ENCODE peak calls at places on chromosome 5, in ten cellular contexts. Y, E, H, G, J, S, U, I, N and M are unnamed samples.

GRCh38 chr5:143241892-143242291 is 161.6 kb downstream of the NR3C1 start:
- DNase-seq in Y (no peak), E (no peak), H (no peak), G (no peak), J (no peak), S (no peak), U (no peak), I (no peak), N (no peak), M (no peak)

GRCh38 chr5:55226934-55227737 is at the start of gene MCIDAS:
- DNase-seq in Y (peak; percentile 31), E (peak; percentile 84), H (peak; percentile 80), G (no peak), J (no peak), S (no peak), U (peak; percentile 93), I (no peak), N (peak; percentile 64), M (peak; percentile 60)

GRCh38 chr5:135735831-135736230 is 98.6 kb upstream of the SLC25A48 start:
- DNase-seq in Y (no peak), E (no peak), H (no peak), G (no peak), J (no peak), S (no peak), U (no peak), I (no peak), N (no peak), M (no peak)

GRCh38 chr5:164597293-164597900 is 1092.0 kb downstream of the MAT2B start:
- DNase-seq in Y (no peak), E (peak; percentile 52), H (no peak), G (no peak), J (no peak), S (no peak), U (peak; percentile 57), I (no peak), N (no peak), M (peak; percentile 30)

GRCh38 chr5:93915142-93915553 is 173.7 kb upstream of the POU5F2 start:
- DNase-seq in Y (no peak), E (peak; percentile 67), H (no peak), G (no peak), J (no peak), S (no peak), U (peak; percentile 70), I (no peak), N (peak; percentile 54), M (peak; percentile 54)

GRCh38 chr5:4576161-4576748 is 563.9 kb upstream of the ADAMTS16 start:
- DNase-seq in Y (no peak), E (no peak), H (no peak), G (no peak), J (no peak), S (no peak), U (no peak), I (no peak), N (no peak), M (no peak)

GRCh38 chr5:60519372-60519771 is 180.6 kb downstream of the DEPDC1B start:
- DNase-seq in Y (no peak), E (no peak), H (no peak), G (no peak), J (no peak), S (no peak), U (no peak), I (no peak), N (no peak), M (no peak)

GRCh38 chr5:103258957-103259704 is 568 bp downstream of the MACIR start:
- DNase-seq in Y (peak; percentile 53), E (peak; percentile 73), H (peak; percentile 94), G (peak; percentile 74), J (peak; percentile 30), S (no peak), U (peak; percentile 79), I (peak; percentile 36), N (no peak), M (peak; percentile 83)

GRCh38 chr5:57171818-57172465 is 1.9 kb upstream of the GPBP1 start:
- DNase-seq in Y (no peak), E (peak; percentile 42), H (no peak), G (no peak), J (no peak), S (no peak), U (no peak), I (no peak), N (no peak), M (peak; percentile 71)

GRCh38 chr5:84213212-84213611 is 171.5 kb downstream of the EDIL3 start:
- DNase-seq in Y (no peak), E (no peak), H (no peak), G (no peak), J (no peak), S (no peak), U (no peak), I (no peak), N (no peak), M (no peak)

GRCh38 chr5:37774912-37775483 is 64.8 kb downstream of the GDNF start:
- DNase-seq in Y (no peak), E (peak; percentile 47), H (no peak), G (no peak), J (no peak), S (no peak), U (peak; percentile 24), I (no peak), N (peak; percentile 36), M (peak; percentile 61)

GRCh38 chr5:151570512-151571269 is 20.4 kb downstream of the FAT2 start:
- DNase-seq in Y (no peak), E (no peak), H (no peak), G (no peak), J (no peak), S (no peak), U (no peak), I (no peak), N (peak; percentile 45), M (no peak)

GRCh38 chr5:80963966-80964481 is 3.9 kb downstream of the RASGRF2 start:
- DNase-seq in Y (no peak), E (no peak), H (no peak), G (no peak), J (no peak), S (no peak), U (no peak), I (no peak), N (no peak), M (no peak)

GRCh38 chr5:167759411-167759821 is 532.0 kb upstream of the WWC1 start:
- DNase-seq in Y (no peak), E (no peak), H (no peak), G (no peak), J (no peak), S (no peak), U (no peak), I (no peak), N (no peak), M (no peak)

GRCh38 chr5:14790220-14790619 is 81.4 kb downstream of the ANKH start:
- DNase-seq in Y (no peak), E (no peak), H (no peak), G (no peak), J (no peak), S (no peak), U (no peak), I (no peak), N (no peak), M (no peak)

DNA sequence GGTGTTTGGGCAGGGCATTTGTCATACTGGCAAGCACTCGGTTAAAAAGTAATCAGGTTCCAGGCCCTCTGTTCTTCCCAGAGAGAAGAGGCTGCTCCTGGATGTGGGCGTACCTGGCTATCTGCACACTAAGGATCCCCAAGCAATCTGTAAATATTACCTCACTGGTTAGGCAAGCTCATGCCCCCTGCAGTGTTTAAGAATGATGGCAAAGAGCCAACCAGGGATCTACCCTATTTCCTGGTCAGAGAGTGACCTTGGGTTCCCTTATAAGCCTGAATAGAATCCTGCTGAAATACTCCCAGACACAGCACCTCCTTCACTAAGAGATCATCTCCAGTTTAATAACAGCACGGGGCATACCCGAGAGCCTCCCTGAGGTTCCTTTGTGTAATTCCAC is 181.2 kb downstream of the PIK3R1 start:
- DNase-seq in Y (no peak), E (no peak), H (no peak), G (no peak), J (no peak), S (no peak), U (no peak), I (no peak), N (no peak), M (no peak)
- H3K4me3 ChIP-seq in Y (no peak overlapping the region), E (no peak overlapping the region), H (no peak overlapping the region), G (no peak overlapping the region), J (no peak overlapping the region), S (no peak overlapping the region), U (no peak overlapping the region), I (no peak overlapping the region), N (no peak overlapping the region), M (no peak overlapping the region)

GRCh38 chr5:173456751-173457171 is 128.5 kb upstream of the STC2 start:
- DNase-seq in Y (no peak), E (no peak), H (no peak), G (no peak), J (no peak), S (no peak), U (no peak), I (no peak), N (no peak), M (peak; percentile 9)
- TF ChIP-seq CTCF in Y (no peak), E (no peak), H (no peak), G (no peak), J (no peak), S (no peak), U (no peak), I (no peak), N (no peak), M (no peak)

GRCh38 chr5:141608557-141608956 is 10.2 kb downstream of the DIAPH1 start:
- DNase-seq in Y (no peak), E (no peak), H (no peak), G (no peak), J (no peak), S (no peak), U (no peak), I (no peak), N (no peak), M (no peak)

GRCh38 chr5:141609044-141609443 is 9.8 kb downstream of the DIAPH1 start:
- DNase-seq in Y (no peak), E (no peak), H (no peak), G (no peak), J (no peak), S (no peak), U (no peak), I (no peak), N (no peak), M (no peak)

GRCh38 chr5:141611289-141611688 is 7.5 kb downstream of the DIAPH1 start:
- DNase-seq in Y (no peak), E (no peak), H (no peak), G (no peak), J (no peak), S (no peak), U (peak; percentile 42), I (no peak), N (no peak), M (no peak)

GRCh38 chr5:141605523-141606277 is 13.1 kb downstream of the DIAPH1 start:
- DNase-seq in Y (peak; percentile 78), E (peak; percentile 95), H (peak; percentile 80), G (peak; percentile 72), J (no peak), S (peak; percentile 25), U (no peak), I (peak; percentile 61), N (no peak), M (peak; percentile 93)

GRCh38 chr5:141608046-141608445 is 10.8 kb downstream of the DIAPH1 start:
- DNase-seq in Y (no peak), E (no peak), H (no peak), G (no peak), J (no peak), S (no peak), U (no peak), I (no peak), N (no peak), M (no peak)
- H3K4me3 ChIP-seq in Y (no peak overlapping the region), E (no peak overlapping the region), H (no peak overlapping the region), G (no peak overlapping the region), J (no peak overlapping the region), S (no peak overlapping the region), U (no peak overlapping the region), I (no peak overlapping the region), N (no peak overlapping the region), M (no peak overlapping the region)

GRCh38 chr5:176609724-176610429 is at the start of gene GPRIN1:
- DNase-seq in Y (peak; percentile 42), E (peak; percentile 74), H (peak; percentile 88), G (no peak), J (no peak), S (no peak), U (peak; percentile 94), I (no peak), N (peak; percentile 18), M (peak; percentile 77)
- TF ChIP-seq CTCF in Y (no peak), E (peak; percentile 25), H (peak; percentile 30), G (no peak), J (no peak), S (no peak), U (peak; percentile 47), I (no peak), N (peak; percentile 34), M (peak; percentile 11)